ENCODE peak calls at places on chromosomes 12 and 14, in nine cellular contexts. One of them, this sample, is unnamed.

GRCh38 chr12:125211464-125211863 is 146.2 kb downstream of the AACS start:
- DNase-seq in CD8-positive, alpha-beta T cell: no peak
- DNase-seq in MV-4-11: no peak
- DNase-seq in NCI-H1694: peak; percentile 23
- DNase-seq in fibroblast of pulmonary artery: no peak
- DNase-seq in astrocyte of the spinal cord: no peak
- DNase-seq in iris pigment epithelial cell: no peak
- DNase-seq in fibroblast of the aortic adventitia: no peak
- DNase-seq in NCI-H2171: no peak
- DNase-seq in this sample: no peak

GRCh38 chr12:52446346-52447045 is 5.5 kb downstream of the KRT6B start:
- DNase-seq in astrocyte of the spinal cord: no peak
- DNase-seq in CD8-positive, alpha-beta T cell: no peak
- DNase-seq in NCI-H2171: no peak
- DNase-seq in iris pigment epithelial cell: no peak
- DNase-seq in fibroblast of the aortic adventitia: no peak
- DNase-seq in MV-4-11: no peak
- DNase-seq in fibroblast of pulmonary artery: no peak
- DNase-seq in NCI-H1694: no peak
- DNase-seq in this sample: no peak

GRCh38 chr12:11880424-11880823 is 190.3 kb upstream of the BCL2L14 start:
- DNase-seq in MV-4-11: peak; percentile 41
- DNase-seq in iris pigment epithelial cell: no peak
- DNase-seq in NCI-H2171: no peak
- DNase-seq in astrocyte of the spinal cord: no peak
- DNase-seq in NCI-H1694: no peak
- DNase-seq in CD8-positive, alpha-beta T cell: no peak
- DNase-seq in fibroblast of pulmonary artery: no peak
- DNase-seq in fibroblast of the aortic adventitia: no peak
- DNase-seq in this sample: no peak

GRCh38 chr12:112234303-112234702 is 108.9 kb downstream of the TRAFD1 start:
- DNase-seq in CD8-positive, alpha-beta T cell: no peak
- DNase-seq in astrocyte of the spinal cord: no peak
- DNase-seq in fibroblast of pulmonary artery: no peak
- DNase-seq in MV-4-11: no peak
- DNase-seq in NCI-H2171: no peak
- DNase-seq in iris pigment epithelial cell: peak; percentile 8
- DNase-seq in NCI-H1694: no peak
- DNase-seq in fibroblast of the aortic adventitia: no peak
- DNase-seq in this sample: no peak

GRCh38 chr14:67457782-67458181 is 30.7 kb downstream of the TMEM229B start:
- DNase-seq in NCI-H1694: no peak
- DNase-seq in iris pigment epithelial cell: peak; percentile 30
- DNase-seq in CD8-positive, alpha-beta T cell: no peak
- DNase-seq in MV-4-11: no peak
- DNase-seq in astrocyte of the spinal cord: no peak
- DNase-seq in NCI-H2171: peak; percentile 16
- DNase-seq in fibroblast of pulmonary artery: no peak
- DNase-seq in fibroblast of the aortic adventitia: no peak
- DNase-seq in this sample: peak; percentile 78

GRCh38 chr14:74841230-74842207 is 34.4 kb downstream of the PROX2 start:
- DNase-seq in NCI-H2171: no peak
- DNase-seq in MV-4-11: peak; percentile 91
- DNase-seq in astrocyte of the spinal cord: no peak
- DNase-seq in fibroblast of pulmonary artery: no peak
- DNase-seq in CD8-positive, alpha-beta T cell: no peak
- DNase-seq in fibroblast of the aortic adventitia: no peak
- DNase-seq in NCI-H1694: no peak
- DNase-seq in iris pigment epithelial cell: no peak
- DNase-seq in this sample: no peak

GRCh38 chr12:47417146-47417545 is 288.7 kb downstream of the RPAP3 start:
- DNase-seq in astrocyte of the spinal cord: no peak
- DNase-seq in MV-4-11: no peak
- DNase-seq in NCI-H2171: no peak
- DNase-seq in fibroblast of the aortic adventitia: no peak
- DNase-seq in NCI-H1694: no peak
- DNase-seq in CD8-positive, alpha-beta T cell: no peak
- DNase-seq in fibroblast of pulmonary artery: no peak
- DNase-seq in iris pigment epithelial cell: no peak
- DNase-seq in this sample: no peak

GRCh38 chr14:36271222-36271621 is 49.2 kb downstream of the MBIP start:
- DNase-seq in MV-4-11: peak; percentile 24
- DNase-seq in fibroblast of pulmonary artery: no peak
- DNase-seq in astrocyte of the spinal cord: no peak
- DNase-seq in fibroblast of the aortic adventitia: no peak
- DNase-seq in NCI-H2171: no peak
- DNase-seq in CD8-positive, alpha-beta T cell: no peak
- DNase-seq in iris pigment epithelial cell: no peak
- DNase-seq in NCI-H1694: no peak
- DNase-seq in this sample: no peak

GRCh38 chr14:105901226-105901625 is 374.8 kb downstream of the TMEM121 start:
- DNase-seq in CD8-positive, alpha-beta T cell: no peak
- DNase-seq in fibroblast of the aortic adventitia: no peak
- DNase-seq in NCI-H2171: no peak
- DNase-seq in astrocyte of the spinal cord: no peak
- DNase-seq in fibroblast of pulmonary artery: no peak
- DNase-seq in MV-4-11: no peak
- DNase-seq in NCI-H1694: no peak
- DNase-seq in iris pigment epithelial cell: no peak
- DNase-seq in this sample: no peak

GRCh38 chr14:87081004-87081403 is 912.0 kb downstream of the GALC start:
- DNase-seq in iris pigment epithelial cell: no peak
- DNase-seq in fibroblast of the aortic adventitia: no peak
- DNase-seq in NCI-H1694: no peak
- DNase-seq in CD8-positive, alpha-beta T cell: no peak
- DNase-seq in fibroblast of pulmonary artery: no peak
- DNase-seq in NCI-H2171: no peak
- DNase-seq in MV-4-11: no peak
- DNase-seq in astrocyte of the spinal cord: no peak
- DNase-seq in this sample: no peak

GRCh38 chr14:68675233-68675577 is 117.7 kb downstream of the ZFP36L1 start:
- DNase-seq in CD8-positive, alpha-beta T cell: no peak
- DNase-seq in fibroblast of the aortic adventitia: no peak
- DNase-seq in fibroblast of pulmonary artery: no peak
- DNase-seq in NCI-H1694: no peak
- DNase-seq in iris pigment epithelial cell: no peak
- DNase-seq in NCI-H2171: no peak
- DNase-seq in MV-4-11: no peak
- DNase-seq in astrocyte of the spinal cord: no peak
- DNase-seq in this sample: no peak

GRCh38 chr12:111339306-111339938 is 29.5 kb downstream of the PHETA1 start:
- DNase-seq in fibroblast of pulmonary artery: no peak
- DNase-seq in NCI-H1694: no peak
- DNase-seq in fibroblast of the aortic adventitia: no peak
- DNase-seq in CD8-positive, alpha-beta T cell: no peak
- DNase-seq in NCI-H2171: no peak
- DNase-seq in iris pigment epithelial cell: no peak
- DNase-seq in MV-4-11: no peak
- DNase-seq in astrocyte of the spinal cord: no peak
- DNase-seq in this sample: no peak

GRCh38 chr14:59768855-59769254 is 101.7 kb downstream of the RTN1 start:
- DNase-seq in MV-4-11: no peak
- DNase-seq in NCI-H1694: no peak
- DNase-seq in fibroblast of pulmonary artery: peak; percentile 42
- DNase-seq in astrocyte of the spinal cord: peak; percentile 27
- DNase-seq in CD8-positive, alpha-beta T cell: no peak
- DNase-seq in iris pigment epithelial cell: peak; percentile 62
- DNase-seq in NCI-H2171: no peak
- DNase-seq in fibroblast of the aortic adventitia: peak; percentile 17
- DNase-seq in this sample: no peak

GRCh38 chr14:99575043-99576023 is 28.7 kb downstream of the CCDC85C start:
- DNase-seq in fibroblast of pulmonary artery: no peak
- DNase-seq in NCI-H2171: no peak
- DNase-seq in CD8-positive, alpha-beta T cell: no peak
- DNase-seq in fibroblast of the aortic adventitia: peak; percentile 19
- DNase-seq in MV-4-11: peak; percentile 11
- DNase-seq in NCI-H1694: no peak
- DNase-seq in astrocyte of the spinal cord: no peak
- DNase-seq in iris pigment epithelial cell: no peak
- DNase-seq in this sample: peak; percentile 71

GRCh38 chr12:2240390-2240789 is 187.6 kb downstream of the CACNA1C start:
- DNase-seq in astrocyte of the spinal cord: no peak
- DNase-seq in NCI-H1694: no peak
- DNase-seq in MV-4-11: no peak
- DNase-seq in CD8-positive, alpha-beta T cell: no peak
- DNase-seq in NCI-H2171: no peak
- DNase-seq in fibroblast of the aortic adventitia: no peak
- DNase-seq in fibroblast of pulmonary artery: no peak
- DNase-seq in iris pigment epithelial cell: no peak
- DNase-seq in this sample: no peak

GRCh38 chr14:85102591-85102990 is 427.4 kb upstream of the FLRT2 start:
- DNase-seq in NCI-H2171: no peak
- DNase-seq in CD8-positive, alpha-beta T cell: no peak
- DNase-seq in astrocyte of the spinal cord: no peak
- DNase-seq in NCI-H1694: no peak
- DNase-seq in fibroblast of the aortic adventitia: no peak
- DNase-seq in iris pigment epithelial cell: no peak
- DNase-seq in fibroblast of pulmonary artery: no peak
- DNase-seq in MV-4-11: no peak
- DNase-seq in this sample: no peak

GRCh38 chr12:49327368-49327767 is 4.3 kb downstream of the TROAP start:
- DNase-seq in MV-4-11: no peak
- DNase-seq in CD8-positive, alpha-beta T cell: no peak
- DNase-seq in NCI-H2171: no peak
- DNase-seq in fibroblast of the aortic adventitia: no peak
- DNase-seq in astrocyte of the spinal cord: no peak
- DNase-seq in fibroblast of pulmonary artery: no peak
- DNase-seq in NCI-H1694: no peak
- DNase-seq in iris pigment epithelial cell: no peak
- DNase-seq in this sample: no peak

GRCh38 chr12:20527396-20528154 is 159.2 kb downstream of the PDE3A start:
- DNase-seq in MV-4-11: no peak
- DNase-seq in fibroblast of the aortic adventitia: peak; percentile 58
- DNase-seq in fibroblast of pulmonary artery: peak; percentile 49
- DNase-seq in NCI-H2171: no peak
- DNase-seq in astrocyte of the spinal cord: peak; percentile 92
- DNase-seq in CD8-positive, alpha-beta T cell: no peak
- DNase-seq in iris pigment epithelial cell: peak; percentile 94
- DNase-seq in NCI-H1694: no peak
- DNase-seq in this sample: no peak

GRCh38 chr14:103204852-103205540 is 81.7 kb downstream of the TNFAIP2 start:
- DNase-seq in MV-4-11: no peak
- DNase-seq in CD8-positive, alpha-beta T cell: no peak
- DNase-seq in NCI-H2171: peak; percentile 39
- DNase-seq in NCI-H1694: no peak
- DNase-seq in fibroblast of pulmonary artery: peak; percentile 25
- DNase-seq in astrocyte of the spinal cord: no peak
- DNase-seq in iris pigment epithelial cell: peak; percentile 73
- DNase-seq in fibroblast of the aortic adventitia: peak; percentile 65
- DNase-seq in this sample: no peak

GRCh38 chr12:121223283-121223946 is 13.5 kb downstream of the P2RX4 start:
- DNase-seq in astrocyte of the spinal cord: no peak
- DNase-seq in CD8-positive, alpha-beta T cell: peak; percentile 52
- DNase-seq in fibroblast of pulmonary artery: no peak
- DNase-seq in fibroblast of the aortic adventitia: no peak
- DNase-seq in NCI-H2171: no peak
- DNase-seq in iris pigment epithelial cell: no peak
- DNase-seq in MV-4-11: peak; percentile 57
- DNase-seq in NCI-H1694: no peak
- DNase-seq in this sample: peak; percentile 41

GRCh38 chr14:39766397-39767000 is 334.3 kb upstream of the FBXO33 start:
- DNase-seq in iris pigment epithelial cell: no peak
- DNase-seq in NCI-H2171: no peak
- DNase-seq in MV-4-11: peak; percentile 55
- DNase-seq in astrocyte of the spinal cord: no peak
- DNase-seq in fibroblast of the aortic adventitia: no peak
- DNase-seq in CD8-positive, alpha-beta T cell: no peak
- DNase-seq in fibroblast of pulmonary artery: no peak
- DNase-seq in NCI-H1694: no peak
- DNase-seq in this sample: no peak

GRCh38 chr14:76644875-76645518 is 116.3 kb upstream of the VASH1 start:
- DNase-seq in fibroblast of pulmonary artery: peak; percentile 36
- DNase-seq in MV-4-11: peak; percentile 23
- DNase-seq in CD8-positive, alpha-beta T cell: no peak
- DNase-seq in NCI-H2171: peak; percentile 62
- DNase-seq in iris pigment epithelial cell: peak; percentile 51
- DNase-seq in astrocyte of the spinal cord: peak; percentile 5
- DNase-seq in fibroblast of the aortic adventitia: peak; percentile 10
- DNase-seq in NCI-H1694: peak; percentile 83
- DNase-seq in this sample: peak; percentile 80

GRCh38 chr14:94040247-94040646 is 14.1 kb downstream of the OTUB2 start:
- DNase-seq in astrocyte of the spinal cord: no peak
- DNase-seq in fibroblast of the aortic adventitia: no peak
- DNase-seq in NCI-H2171: no peak
- DNase-seq in CD8-positive, alpha-beta T cell: no peak
- DNase-seq in iris pigment epithelial cell: no peak
- DNase-seq in MV-4-11: no peak
- DNase-seq in fibroblast of pulmonary artery: no peak
- DNase-seq in NCI-H1694: no peak
- DNase-seq in this sample: no peak

GRCh38 chr14:100539766-100540140 is 47.5 kb downstream of the BEGAIN start:
- DNase-seq in MV-4-11: no peak
- DNase-seq in NCI-H2171: no peak
- DNase-seq in fibroblast of the aortic adventitia: no peak
- DNase-seq in CD8-positive, alpha-beta T cell: no peak
- DNase-seq in astrocyte of the spinal cord: no peak
- DNase-seq in iris pigment epithelial cell: no peak
- DNase-seq in fibroblast of pulmonary artery: no peak
- DNase-seq in NCI-H1694: no peak
- DNase-seq in this sample: no peak